ENCODE peak calls at places on chromosome 19, in five cellular contexts. One of them, this sample, is unnamed.

GRCh38 chr19:38723606-38724379 is 20.5 kb downstream of the CAPN12 start:
- DNase-seq in left lung: no peak
- DNase-seq in AG10803: no peak
- DNase-seq in lung: no peak
- DNase-seq in GM23338: no peak
- DNase-seq in this sample: no peak

GRCh38 chr19:34793562-34793961 is 20.5 kb upstream of the ZNF599 start:
- DNase-seq in left lung: no peak
- DNase-seq in AG10803: no peak
- DNase-seq in lung: no peak
- DNase-seq in GM23338: no peak
- DNase-seq in this sample: no peak

GRCh38 chr19:46056536-46056935 is 15.7 kb upstream of the IGFL4 start:
- DNase-seq in left lung: no peak
- DNase-seq in AG10803: no peak
- DNase-seq in lung: no peak
- DNase-seq in GM23338: no peak
- DNase-seq in this sample: no peak

GRCh38 chr19:31255174-31255862 is 93.9 kb downstream of the TSHZ3 start:
- DNase-seq in left lung: no peak
- DNase-seq in AG10803: no peak
- DNase-seq in lung: no peak
- DNase-seq in GM23338: no peak
- DNase-seq in this sample: no peak

GRCh38 chr19:19502281-19502680 is 13.1 kb downstream of the TSSK6 start:
- DNase-seq in left lung: no peak
- DNase-seq in AG10803: no peak
- DNase-seq in lung: no peak
- DNase-seq in GM23338: no peak
- DNase-seq in this sample: no peak

GRCh38 chr19:35449347-35450043 is 1.4 kb downstream of the FFAR2 start:
- DNase-seq in left lung: no peak
- DNase-seq in AG10803: no peak
- DNase-seq in lung: no peak
- DNase-seq in GM23338: no peak
- DNase-seq in this sample: no peak

GRCh38 chr19:12880551-12881171 is 588 bp downstream of the DNASE2 start:
- DNase-seq in left lung: no peak
- DNase-seq in AG10803: no peak
- DNase-seq in lung: no peak
- DNase-seq in GM23338: peak
- DNase-seq in this sample: no peak

GRCh38 chr19:17450264-17451075 is 2.0 kb upstream of the TMEM221 start:
- DNase-seq in left lung: no peak
- DNase-seq in AG10803: no peak
- DNase-seq in lung: no peak
- DNase-seq in GM23338: no peak
- DNase-seq in this sample: no peak

GRCh38 chr19:55546822-55547614 is 1.7 kb upstream of the SBK3 start:
- DNase-seq in left lung: peak
- DNase-seq in AG10803: peak
- DNase-seq in lung: peak
- DNase-seq in GM23338: peak
- DNase-seq in this sample: peak

GRCh38 chr19:54335979-54336892 is 2.7 kb downstream of the LILRA4 start:
- DNase-seq in left lung: no peak
- DNase-seq in AG10803: no peak
- DNase-seq in lung: no peak
- DNase-seq in GM23338: no peak
- DNase-seq in this sample: no peak

GRCh38 chr19:48681127-48681470 is 8.3 kb upstream of the NTN5 start:
- DNase-seq in left lung: no peak
- DNase-seq in AG10803: peak
- DNase-seq in lung: no peak
- DNase-seq in GM23338: no peak
- DNase-seq in this sample: no peak

GRCh38 chr19:19297759-19298158 is 22.6 kb downstream of the SUGP1 start:
- DNase-seq in left lung: no peak
- DNase-seq in AG10803: no peak
- DNase-seq in lung: no peak
- DNase-seq in GM23338: no peak
- DNase-seq in this sample: no peak

GRCh38 chr19:33143897-33144405 is 12.0 kb downstream of the WDR88 start:
- DNase-seq in left lung: peak
- DNase-seq in AG10803: peak
- DNase-seq in lung: peak
- DNase-seq in GM23338: peak
- DNase-seq in this sample: peak

GRCh38 chr19:12996542-12997094 is 1.3 kb downstream of the NFIX start:
- DNase-seq in left lung: no peak
- DNase-seq in AG10803: peak
- DNase-seq in lung: no peak
- DNase-seq in GM23338: peak
- DNase-seq in this sample: peak

GRCh38 chr19:21474671-21475181 is 30.7 kb upstream of the ZNF429 start:
- DNase-seq in left lung: peak
- DNase-seq in AG10803: peak
- DNase-seq in lung: peak
- DNase-seq in GM23338: peak
- DNase-seq in this sample: peak

GRCh38 chr19:21850636-21851255 is 14.8 kb upstream of the ZNF43 start:
- DNase-seq in left lung: no peak
- DNase-seq in AG10803: no peak
- DNase-seq in lung: no peak
- DNase-seq in GM23338: no peak
- DNase-seq in this sample: no peak

GRCh38 chr19:32498641-32499200 is 82.3 kb upstream of the PDCD5 start:
- DNase-seq in left lung: no peak
- DNase-seq in AG10803: no peak
- DNase-seq in lung: no peak
- DNase-seq in GM23338: no peak
- DNase-seq in this sample: no peak

GRCh38 chr19:28537079-28537478 is 675.9 kb downstream of the UQCRFS1 start:
- DNase-seq in left lung: no peak
- DNase-seq in AG10803: no peak
- DNase-seq in lung: no peak
- DNase-seq in GM23338: no peak
- DNase-seq in this sample: no peak

GRCh38 chr19:3968556-3969434 is 2.1 kb downstream of the DAPK3 start:
- DNase-seq in left lung: peak
- DNase-seq in AG10803: peak
- DNase-seq in lung: peak
- DNase-seq in GM23338: peak
- DNase-seq in this sample: peak

GRCh38 chr19:5850743-5851293 is 431 bp downstream of the FUT3 start:
- DNase-seq in left lung: peak
- DNase-seq in AG10803: peak
- DNase-seq in lung: peak
- DNase-seq in GM23338: no peak
- DNase-seq in this sample: no peak

GRCh38 chr19:52398091-52398461 is 427 bp downstream of the ZNF528 start:
- DNase-seq in left lung: no peak
- DNase-seq in AG10803: peak
- DNase-seq in lung: no peak
- DNase-seq in GM23338: peak
- DNase-seq in this sample: peak

GRCh38 chr19:40322271-40322610 is 26.0 kb downstream of the C19orf47 start:
- DNase-seq in left lung: no peak
- DNase-seq in AG10803: no peak
- DNase-seq in lung: no peak
- DNase-seq in GM23338: no peak
- DNase-seq in this sample: no peak

GRCh38 chr19:33301011-33301899 is 1.1 kb downstream of the CEBPA start:
- DNase-seq in left lung: no peak
- DNase-seq in AG10803: peak
- DNase-seq in lung: peak
- DNase-seq in GM23338: peak
- DNase-seq in this sample: peak

GRCh38 chr19:33662391-33662790 is 40.6 kb downstream of the CHST8 start:
- DNase-seq in left lung: no peak
- DNase-seq in AG10803: no peak
- DNase-seq in lung: no peak
- DNase-seq in GM23338: no peak
- DNase-seq in this sample: peak

GRCh38 chr19:11555246-11555645 is 3.8 kb downstream of the ELOF1 start:
- DNase-seq in left lung: no peak
- DNase-seq in AG10803: no peak
- DNase-seq in lung: no peak
- DNase-seq in GM23338: no peak
- DNase-seq in this sample: no peak

GRCh38 chr19:55146078-55146647 is 2.8 kb downstream of the TNNT1 start:
- DNase-seq in left lung: no peak
- DNase-seq in AG10803: no peak
- DNase-seq in lung: no peak
- DNase-seq in GM23338: peak
- DNase-seq in this sample: no peak

GRCh38 chr19:45878043-45878794 is 7.7 kb downstream of the IRF2BP1 start:
- DNase-seq in left lung: no peak
- DNase-seq in AG10803: no peak
- DNase-seq in lung: peak
- DNase-seq in GM23338: no peak
- DNase-seq in this sample: no peak

GRCh38 chr19:37334179-37335071 is 36.5 kb upstream of the ZNF527 start:
- DNase-seq in left lung: peak
- DNase-seq in AG10803: peak
- DNase-seq in lung: peak
- DNase-seq in GM23338: peak
- DNase-seq in this sample: peak

GRCh38 chr19:4889034-4889825 is 13.5 kb downstream of the ARRDC5 start:
- DNase-seq in left lung: no peak
- DNase-seq in AG10803: peak
- DNase-seq in lung: no peak
- DNase-seq in GM23338: no peak
- DNase-seq in this sample: no peak

GRCh38 chr19:35346193-35347052 is 1.3 kb upstream of the FFAR1 start:
- DNase-seq in left lung: peak
- DNase-seq in AG10803: no peak
- DNase-seq in lung: no peak
- DNase-seq in GM23338: no peak
- DNase-seq in this sample: peak

GRCh38 chr19:55244004-55244680 is 14.7 kb downstream of the PPP6R1 start:
- DNase-seq in left lung: no peak
- DNase-seq in AG10803: no peak
- DNase-seq in lung: no peak
- DNase-seq in GM23338: no peak
- DNase-seq in this sample: no peak

DNA sequence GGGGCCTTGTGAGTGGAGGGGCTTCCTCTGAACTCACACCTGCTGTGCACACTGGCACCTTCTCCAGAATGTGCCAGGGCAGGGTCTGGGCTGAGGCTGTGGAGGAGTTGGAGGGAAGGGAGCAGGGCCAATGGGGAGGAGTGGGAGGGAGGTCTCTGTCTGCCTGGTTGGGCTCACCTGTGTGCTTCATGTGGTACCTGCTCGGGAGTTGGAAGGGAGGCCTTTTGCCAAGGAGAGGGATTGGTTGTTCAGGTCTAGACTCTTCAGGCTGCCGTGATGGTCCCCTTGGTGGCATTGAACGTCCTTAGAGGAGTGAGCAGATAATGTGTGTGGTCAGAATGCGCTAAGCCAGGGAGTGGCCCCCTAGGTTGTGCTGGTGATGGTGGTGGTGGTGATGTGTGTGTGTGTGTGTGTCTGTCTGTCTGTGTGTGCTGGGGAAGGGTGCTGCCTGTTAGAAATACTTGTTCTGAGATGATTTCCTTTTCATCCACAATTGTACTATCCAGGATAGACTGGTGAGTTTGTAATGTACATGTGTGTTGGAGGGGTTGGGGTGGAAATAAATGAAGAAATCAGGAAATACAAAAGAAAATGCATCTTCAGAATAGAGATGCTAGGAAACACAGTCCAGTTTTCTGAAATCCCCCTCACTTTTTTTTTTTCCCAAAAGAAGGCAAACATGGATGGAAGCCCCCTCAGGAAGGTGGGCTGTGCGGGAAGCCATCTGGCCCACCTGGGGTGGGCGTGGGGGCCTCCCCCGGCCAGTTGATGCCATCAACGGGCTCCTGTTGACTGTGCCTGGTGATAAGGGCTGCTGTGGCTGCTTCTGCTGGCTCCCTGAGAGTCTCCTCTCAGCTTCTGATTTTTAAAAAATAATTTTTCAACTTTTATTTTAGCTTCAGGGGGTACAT is 140.5 kb upstream of the ZNF536 start:
- DNase-seq in left lung: no peak
- DNase-seq in AG10803: no peak
- DNase-seq in lung: no peak
- DNase-seq in GM23338: no peak
- DNase-seq in this sample: no peak
- H3K4me3 ChIP-seq in left lung: no peak
- H3K4me3 ChIP-seq in AG10803: no peak
- H3K4me3 ChIP-seq in lung: no peak
- H3K4me3 ChIP-seq in GM23338: no peak
- H3K4me3 ChIP-seq in this sample: no peak

GRCh38 chr19:42283248-42284065 is 14.4 kb downstream of the CIC start:
- DNase-seq in left lung: peak
- DNase-seq in AG10803: peak
- DNase-seq in lung: peak
- DNase-seq in GM23338: peak
- DNase-seq in this sample: peak
- TF ChIP-seq CTCF in left lung: no peak
- TF ChIP-seq CTCF in AG10803: no peak
- TF ChIP-seq CTCF in lung: no peak
- TF ChIP-seq CTCF in GM23338: no peak
- TF ChIP-seq CTCF in this sample: no peak

DNA sequence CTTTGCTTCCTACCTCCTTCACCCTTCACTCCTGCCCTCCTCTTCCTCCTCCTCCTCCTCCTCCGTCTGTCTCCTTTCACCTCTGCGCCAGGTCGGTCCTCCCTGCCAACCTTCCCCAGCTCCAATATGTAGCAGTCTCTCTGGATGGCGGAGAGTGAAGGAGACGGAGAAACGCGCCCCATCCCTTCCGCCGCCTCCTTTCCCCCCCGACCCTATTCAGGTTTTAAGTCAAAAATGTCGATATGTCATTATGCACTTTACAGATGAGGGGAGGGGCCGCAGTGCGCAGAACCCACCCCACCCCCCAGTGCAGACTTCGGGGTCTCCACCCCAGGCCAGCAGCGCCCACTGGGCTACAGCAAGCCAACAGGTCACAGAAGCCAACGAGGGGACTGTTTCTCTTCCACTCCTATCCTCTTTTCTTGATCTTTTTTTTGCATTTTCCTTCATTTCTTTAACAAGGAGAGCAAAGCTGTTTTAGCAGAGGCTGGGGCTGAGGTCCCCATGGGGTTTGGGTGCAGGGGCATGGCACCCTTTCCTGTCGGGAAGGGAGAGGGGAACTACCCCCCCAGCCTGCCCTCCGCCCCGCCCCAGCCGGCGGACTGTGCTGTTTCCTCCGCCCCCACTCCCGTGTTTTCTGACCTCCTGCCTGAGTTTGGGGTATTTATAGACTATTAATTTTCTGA is 9.2 kb downstream of the MIDN start:
- DNase-seq in left lung: no peak
- DNase-seq in AG10803: no peak
- DNase-seq in lung: no peak
- DNase-seq in GM23338: no peak
- DNase-seq in this sample: no peak
- H3K4me3 ChIP-seq in left lung: no peak
- H3K4me3 ChIP-seq in AG10803: no peak
- H3K4me3 ChIP-seq in lung: no peak
- H3K4me3 ChIP-seq in GM23338: no peak
- H3K4me3 ChIP-seq in this sample: no peak

GRCh38 chr19:16066611-16067104 is 9.6 kb upstream of the TPM4 start:
- DNase-seq in left lung: no peak
- DNase-seq in AG10803: peak
- DNase-seq in lung: no peak
- DNase-seq in GM23338: no peak
- DNase-seq in this sample: no peak
- TF ChIP-seq CTCF in left lung: no peak
- TF ChIP-seq CTCF in AG10803: peak
- TF ChIP-seq CTCF in lung: peak
- TF ChIP-seq CTCF in GM23338: no peak
- TF ChIP-seq CTCF in this sample: peak

This sample was measured in ascending aorta.